ENCODE peak calls at places on chromosomes 11 and 22, in seven cellular contexts. One of them, this sample, is unnamed.

GRCh38 chr22:17138451-17139042 is 17.4 kb upstream of the TMEM121B start:
- DNase-seq in lower lobe of right lung: no peak
- DNase-seq in A549: no peak
- DNase-seq in kidney: no peak
- DNase-seq in DND-41: no peak
- DNase-seq in endodermal cell: no peak
- DNase-seq in body of pancreas: no peak
- DNase-seq in this sample: no peak

GRCh38 chr22:19759459-19759993 is 1.1 kb upstream of the TBX1 start:
- DNase-seq in lower lobe of right lung: no peak
- DNase-seq in DND-41: no peak
- DNase-seq in endodermal cell: peak; percentile 73
- DNase-seq in A549: no peak
- DNase-seq in kidney: no peak
- DNase-seq in body of pancreas: no peak
- DNase-seq in this sample: no peak

GRCh38 chr22:17782621-17783020 is 8.4 kb upstream of the BID start:
- DNase-seq in body of pancreas: no peak
- DNase-seq in kidney: peak; percentile 46
- DNase-seq in endodermal cell: no peak
- DNase-seq in lower lobe of right lung: no peak
- DNase-seq in A549: no peak
- DNase-seq in DND-41: no peak
- DNase-seq in this sample: no peak

GRCh38 chr11:65942531-65942930 is 2.7 kb upstream of the TSGA10IP start:
- DNase-seq in kidney: peak; percentile 43
- DNase-seq in A549: no peak
- DNase-seq in lower lobe of right lung: no peak
- DNase-seq in DND-41: no peak
- DNase-seq in body of pancreas: no peak
- DNase-seq in endodermal cell: no peak
- DNase-seq in this sample: no peak

GRCh38 chr11:120940297-120940847 is 83.5 kb upstream of the TBCEL start:
- DNase-seq in DND-41: no peak
- DNase-seq in body of pancreas: no peak
- DNase-seq in endodermal cell: no peak
- DNase-seq in kidney: no peak
- DNase-seq in lower lobe of right lung: no peak
- DNase-seq in A549: no peak
- DNase-seq in this sample: no peak

GRCh38 chr11:27916541-27917100 is 191.3 kb downstream of the KIF18A start:
- DNase-seq in endodermal cell: no peak
- DNase-seq in lower lobe of right lung: no peak
- DNase-seq in body of pancreas: no peak
- DNase-seq in kidney: no peak
- DNase-seq in A549: no peak
- DNase-seq in DND-41: no peak
- DNase-seq in this sample: no peak

GRCh38 chr11:65559951-65560537 is 1.9 kb upstream of the LTBP3 start:
- DNase-seq in DND-41: no peak
- DNase-seq in kidney: peak; percentile 64
- DNase-seq in endodermal cell: peak; percentile 74
- DNase-seq in A549: peak; percentile 90
- DNase-seq in lower lobe of right lung: no peak
- DNase-seq in body of pancreas: peak; percentile 56
- DNase-seq in this sample: no peak

GRCh38 chr11:35943294-35943693 is 568 bp upstream of the LDLRAD3 start:
- DNase-seq in A549: no peak
- DNase-seq in endodermal cell: no peak
- DNase-seq in lower lobe of right lung: no peak
- DNase-seq in body of pancreas: no peak
- DNase-seq in kidney: no peak
- DNase-seq in DND-41: no peak
- DNase-seq in this sample: no peak

GRCh38 chr11:13169709-13170108 is 107.9 kb upstream of the BMAL1 start:
- DNase-seq in DND-41: no peak
- DNase-seq in kidney: no peak
- DNase-seq in A549: peak; percentile 58
- DNase-seq in endodermal cell: no peak
- DNase-seq in lower lobe of right lung: no peak
- DNase-seq in body of pancreas: no peak
- DNase-seq in this sample: no peak

DNA sequence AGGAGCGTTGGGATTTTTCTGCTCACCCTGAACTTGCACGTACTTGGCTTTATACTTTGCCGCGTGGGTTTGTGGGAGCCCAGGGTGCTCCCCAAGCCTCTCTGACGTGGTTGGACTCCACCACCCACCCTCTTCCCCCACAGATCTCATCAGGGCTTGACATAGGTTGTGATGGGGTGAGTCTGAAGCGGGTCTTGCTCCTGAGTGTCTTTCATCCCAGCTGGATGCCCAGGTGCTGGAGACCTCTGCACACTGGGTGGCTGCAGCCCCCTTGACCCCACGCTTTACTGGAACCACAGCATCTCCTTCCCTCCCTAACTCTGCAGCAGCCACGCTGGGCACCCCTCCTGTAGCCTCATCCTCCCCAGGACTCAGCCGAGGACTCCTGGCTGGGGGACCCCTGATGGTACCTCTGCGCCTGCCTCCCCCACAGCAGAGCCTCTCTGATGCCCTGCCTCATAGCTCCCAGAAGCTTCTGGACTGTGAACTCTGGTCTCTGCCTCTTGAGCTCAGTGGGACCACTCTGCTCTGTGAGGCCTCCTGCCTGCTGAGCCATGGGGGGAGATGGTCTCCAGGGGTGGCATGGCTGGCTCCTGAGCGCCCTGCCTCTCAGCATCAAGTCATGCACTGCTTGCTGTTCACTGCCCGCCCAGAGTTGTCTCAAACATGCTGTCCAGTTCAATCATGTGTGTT is 45.2 kb downstream of the MYEOV start:
- DNase-seq in lower lobe of right lung: no peak
- DNase-seq in kidney: no peak
- DNase-seq in body of pancreas: no peak
- DNase-seq in A549: no peak
- DNase-seq in DND-41: no peak
- DNase-seq in endodermal cell: peak; percentile 20
- DNase-seq in this sample: peak; percentile 44
- H3K27ac ChIP-seq in lower lobe of right lung: no peak overlapping the region
- H3K27ac ChIP-seq in kidney: no peak overlapping the region
- H3K27ac ChIP-seq in body of pancreas: no peak overlapping the region
- H3K27ac ChIP-seq in A549: no peak overlapping the region
- H3K27ac ChIP-seq in DND-41: no peak overlapping the region
- H3K27ac ChIP-seq in endodermal cell: no peak overlapping the region
- H3K27ac ChIP-seq in this sample: no peak overlapping the region

GRCh38 chr11:93611836-93612677 is 49.4 kb upstream of the CEP295 start:
- DNase-seq in kidney: no peak
- DNase-seq in endodermal cell: no peak
- DNase-seq in DND-41: no peak
- DNase-seq in lower lobe of right lung: no peak
- DNase-seq in A549: no peak
- DNase-seq in body of pancreas: peak; percentile 50
- DNase-seq in this sample: no peak

GRCh38 chr11:93613432-93613831 is 48.0 kb upstream of the CEP295 start:
- DNase-seq in kidney: no peak
- DNase-seq in lower lobe of right lung: no peak
- DNase-seq in A549: no peak
- DNase-seq in body of pancreas: no peak
- DNase-seq in endodermal cell: no peak
- DNase-seq in DND-41: no peak
- DNase-seq in this sample: no peak

GRCh38 chr11:93608280-93608862 is 53.1 kb upstream of the CEP295 start:
- DNase-seq in kidney: no peak
- DNase-seq in endodermal cell: no peak
- DNase-seq in DND-41: no peak
- DNase-seq in lower lobe of right lung: no peak
- DNase-seq in body of pancreas: no peak
- DNase-seq in A549: no peak
- DNase-seq in this sample: no peak

GRCh38 chr11:93614111-93614784 is 47.2 kb upstream of the CEP295 start:
- DNase-seq in DND-41: peak; percentile 36
- DNase-seq in lower lobe of right lung: no peak
- DNase-seq in kidney: no peak
- DNase-seq in endodermal cell: peak; percentile 59
- DNase-seq in A549: peak; percentile 19
- DNase-seq in body of pancreas: no peak
- DNase-seq in this sample: no peak
- TF ChIP-seq CTCF in DND-41: peak; percentile 72
- TF ChIP-seq CTCF in lower lobe of right lung: no peak
- TF ChIP-seq CTCF in kidney: no peak
- TF ChIP-seq CTCF in endodermal cell: peak; percentile 72
- TF ChIP-seq CTCF in A549: peak; percentile 9
- TF ChIP-seq CTCF in body of pancreas: no peak
- TF ChIP-seq CTCF in this sample: no peak

GRCh38 chr22:37575490-37576003 is 4.3 kb downstream of the LGALS2 start:
- DNase-seq in endodermal cell: no peak
- DNase-seq in kidney: no peak
- DNase-seq in lower lobe of right lung: no peak
- DNase-seq in body of pancreas: peak; percentile 39
- DNase-seq in DND-41: no peak
- DNase-seq in A549: no peak
- DNase-seq in this sample: no peak

GRCh38 chr22:37581534-37581933 is 1.6 kb upstream of the LGALS2 start:
- DNase-seq in body of pancreas: peak; percentile 94
- DNase-seq in kidney: peak; percentile 86
- DNase-seq in A549: no peak
- DNase-seq in endodermal cell: no peak
- DNase-seq in lower lobe of right lung: peak; percentile 71
- DNase-seq in DND-41: no peak
- DNase-seq in this sample: no peak

GRCh38 chr22:37571992-37572373 is 7.9 kb downstream of the LGALS2 start:
- DNase-seq in kidney: no peak
- DNase-seq in endodermal cell: no peak
- DNase-seq in body of pancreas: no peak
- DNase-seq in lower lobe of right lung: no peak
- DNase-seq in DND-41: no peak
- DNase-seq in A549: no peak
- DNase-seq in this sample: no peak

GRCh38 chr22:37582526-37582925 is 2.6 kb upstream of the LGALS2 start:
- DNase-seq in kidney: no peak
- DNase-seq in lower lobe of right lung: no peak
- DNase-seq in body of pancreas: no peak
- DNase-seq in DND-41: no peak
- DNase-seq in A549: no peak
- DNase-seq in endodermal cell: no peak
- DNase-seq in this sample: no peak

DNA sequence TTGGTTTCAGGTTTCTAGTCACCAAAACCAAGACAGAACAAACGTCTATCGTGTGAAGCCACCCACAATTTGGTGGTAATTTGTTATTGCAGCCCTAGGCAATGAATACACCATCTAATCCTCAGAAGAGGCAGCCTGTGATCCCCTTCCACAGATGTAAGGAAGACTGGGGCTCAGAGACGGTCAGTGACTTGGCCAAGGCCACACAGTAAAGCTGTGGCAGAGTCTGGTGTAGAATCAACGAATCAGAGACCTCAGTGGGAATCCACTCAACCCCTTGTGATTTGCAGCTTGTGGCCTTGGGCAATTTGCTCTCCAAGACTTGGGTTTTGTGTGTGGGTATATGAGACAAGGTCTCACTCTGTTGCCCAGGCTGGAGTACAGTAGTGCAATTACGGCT is 1.9 kb downstream of the LGALS2 start:
- DNase-seq in A549: no peak
- DNase-seq in body of pancreas: no peak
- DNase-seq in lower lobe of right lung: no peak
- DNase-seq in DND-41: no peak
- DNase-seq in kidney: no peak
- DNase-seq in endodermal cell: no peak
- DNase-seq in this sample: no peak
- H3K27ac ChIP-seq in A549: no peak overlapping the region
- H3K27ac ChIP-seq in body of pancreas: peak overlapping the region; percentile 65
- H3K27ac ChIP-seq in lower lobe of right lung: no peak overlapping the region
- H3K27ac ChIP-seq in DND-41: no peak overlapping the region
- H3K27ac ChIP-seq in kidney: no peak overlapping the region
- H3K27ac ChIP-seq in endodermal cell: no peak overlapping the region
- H3K27ac ChIP-seq in this sample: no peak overlapping the region

GRCh38 chr11:452203-452744 is 2.2 kb downstream of the PTDSS2 start:
- DNase-seq in DND-41: no peak
- DNase-seq in kidney: peak; percentile 68
- DNase-seq in lower lobe of right lung: no peak
- DNase-seq in endodermal cell: no peak
- DNase-seq in A549: no peak
- DNase-seq in body of pancreas: no peak
- DNase-seq in this sample: no peak

GRCh38 chr11:451738-452137 is 1.7 kb downstream of the PTDSS2 start:
- DNase-seq in kidney: peak; percentile 79
- DNase-seq in DND-41: no peak
- DNase-seq in body of pancreas: no peak
- DNase-seq in endodermal cell: no peak
- DNase-seq in lower lobe of right lung: no peak
- DNase-seq in A549: no peak
- DNase-seq in this sample: no peak

GRCh38 chr11:450809-451451 is 851 bp downstream of the PTDSS2 start:
- DNase-seq in body of pancreas: peak; percentile 70
- DNase-seq in endodermal cell: peak; percentile 87
- DNase-seq in kidney: peak; percentile 90
- DNase-seq in lower lobe of right lung: peak; percentile 82
- DNase-seq in DND-41: peak; percentile 76
- DNase-seq in A549: peak; percentile 69
- DNase-seq in this sample: peak; percentile 68

GRCh38 chr11:447923-448731 is 2.0 kb upstream of the PTDSS2 start:
- DNase-seq in lower lobe of right lung: peak; percentile 98
- DNase-seq in body of pancreas: peak; percentile 94
- DNase-seq in DND-41: peak; percentile 95
- DNase-seq in kidney: peak; percentile 98
- DNase-seq in A549: peak; percentile 96
- DNase-seq in endodermal cell: peak; percentile 98
- DNase-seq in this sample: peak; percentile 92

DNA sequence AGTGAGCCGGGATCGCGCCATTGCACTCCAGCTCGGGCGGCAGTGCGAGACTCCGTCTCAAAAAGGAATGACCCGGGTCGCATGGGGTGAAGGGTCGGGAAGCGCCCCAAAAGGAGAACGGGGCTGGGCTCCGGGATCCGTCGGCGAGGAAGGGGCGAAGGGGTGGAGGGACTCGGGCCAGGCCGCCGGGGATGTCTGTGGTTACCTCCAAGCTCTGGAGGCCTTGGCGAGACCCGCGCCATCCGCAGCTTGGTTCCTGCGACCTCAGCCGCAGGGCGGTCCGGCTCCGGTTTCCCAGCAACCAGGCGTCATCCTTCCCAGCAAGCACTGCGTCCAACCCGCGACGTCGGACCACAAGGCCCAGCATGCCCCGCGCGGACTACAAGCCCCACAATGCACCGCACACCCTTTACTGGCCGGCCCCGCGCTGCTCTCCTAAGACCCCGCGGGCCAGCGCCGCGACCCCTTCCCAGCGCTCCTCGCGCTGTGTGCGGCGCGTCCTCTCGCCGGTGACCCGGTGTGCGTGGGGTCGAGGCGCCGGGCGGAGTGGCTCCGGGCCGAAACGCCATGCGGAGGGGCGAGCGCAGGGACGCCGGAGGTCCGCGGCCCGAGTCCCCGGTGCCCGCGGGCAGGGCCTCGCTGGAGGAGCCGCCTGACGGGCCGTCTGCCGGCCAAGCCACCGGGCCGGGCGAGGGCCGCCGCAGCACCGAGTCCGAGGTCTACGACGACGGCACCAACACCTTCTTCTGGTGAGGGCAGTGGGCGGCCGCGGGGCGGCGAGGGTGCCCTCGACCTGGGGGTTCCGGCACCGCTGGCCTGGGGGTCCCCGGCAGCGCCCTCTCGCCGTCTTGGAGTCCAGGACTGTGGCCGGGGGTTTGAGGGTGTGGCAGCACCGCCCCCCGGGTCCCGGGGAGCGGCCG is at the start of gene PTDSS2:
- DNase-seq in body of pancreas: peak; percentile 96
- DNase-seq in endodermal cell: peak; percentile 99
- DNase-seq in A549: peak; percentile 97
- DNase-seq in DND-41: peak; percentile 95
- DNase-seq in kidney: peak; percentile 99
- DNase-seq in lower lobe of right lung: peak; percentile 98
- DNase-seq in this sample: peak; percentile 96
- TF ChIP-seq CTCF in body of pancreas: no peak
- TF ChIP-seq CTCF in endodermal cell: no peak
- TF ChIP-seq CTCF in A549: no peak
- TF ChIP-seq CTCF in DND-41: no peak
- TF ChIP-seq CTCF in kidney: peak; percentile 17
- TF ChIP-seq CTCF in lower lobe of right lung: no peak
- TF ChIP-seq CTCF in this sample: no peak

This sample was measured in CD8-positive, alpha-beta T cell.